ENCODE peak calls at places on chromosome 19, in seven cellular contexts. One of them, this sample, is unnamed.

GRCh38 chr19:30209617-30210600 is 162.3 kb upstream of the ZNF536 start:
- DNase-seq in left lung: no peak
- DNase-seq in cardiac muscle cell: no peak
- DNase-seq in heart right ventricle: no peak
- DNase-seq in osteoblast: peak; percentile 59
- DNase-seq in AG09319: no peak
- DNase-seq in colonic mucosa: no peak
- DNase-seq in this sample: no peak

GRCh38 chr19:35120492-35120891 is 4.9 kb downstream of the FXYD3 start:
- DNase-seq in osteoblast: peak; percentile 96
- DNase-seq in AG09319: peak; percentile 70
- DNase-seq in left lung: no peak
- DNase-seq in cardiac muscle cell: peak; percentile 29
- DNase-seq in colonic mucosa: peak; percentile 70
- DNase-seq in heart right ventricle: no peak
- DNase-seq in this sample: no peak

GRCh38 chr19:41350735-41351338 is 2.9 kb downstream of the TGFB1 start:
- DNase-seq in colonic mucosa: no peak
- DNase-seq in heart right ventricle: no peak
- DNase-seq in left lung: no peak
- DNase-seq in cardiac muscle cell: peak; percentile 28
- DNase-seq in osteoblast: peak; percentile 89
- DNase-seq in AG09319: no peak
- DNase-seq in this sample: no peak

GRCh38 chr19:38634757-38635482 is 12.5 kb upstream of the ACTN4 start:
- DNase-seq in osteoblast: peak; percentile 89
- DNase-seq in AG09319: no peak
- DNase-seq in heart right ventricle: peak; percentile 82
- DNase-seq in left lung: peak; percentile 75
- DNase-seq in cardiac muscle cell: peak; percentile 74
- DNase-seq in colonic mucosa: peak; percentile 83
- DNase-seq in this sample: peak; percentile 79

GRCh38 chr19:29858000-29858596 is 46.3 kb downstream of the CCNE1 start:
- DNase-seq in cardiac muscle cell: no peak
- DNase-seq in osteoblast: no peak
- DNase-seq in AG09319: no peak
- DNase-seq in colonic mucosa: peak; percentile 32
- DNase-seq in heart right ventricle: no peak
- DNase-seq in left lung: no peak
- DNase-seq in this sample: peak; percentile 53

GRCh38 chr19:5949792-5950305 is 28.1 kb downstream of the RANBP3 start:
- DNase-seq in left lung: peak; percentile 83
- DNase-seq in AG09319: no peak
- DNase-seq in colonic mucosa: no peak
- DNase-seq in cardiac muscle cell: no peak
- DNase-seq in heart right ventricle: peak; percentile 71
- DNase-seq in osteoblast: peak; percentile 35
- DNase-seq in this sample: no peak

GRCh38 chr19:19334063-19334988 is 13.7 kb downstream of the MAU2 start:
- DNase-seq in heart right ventricle: no peak
- DNase-seq in left lung: no peak
- DNase-seq in AG09319: no peak
- DNase-seq in osteoblast: peak; percentile 73
- DNase-seq in colonic mucosa: no peak
- DNase-seq in cardiac muscle cell: no peak
- DNase-seq in this sample: no peak

GRCh38 chr19:5369962-5370367 is 29.4 kb upstream of the PTPRS start:
- DNase-seq in heart right ventricle: peak; percentile 41
- DNase-seq in colonic mucosa: peak; percentile 56
- DNase-seq in cardiac muscle cell: peak; percentile 50
- DNase-seq in osteoblast: peak; percentile 92
- DNase-seq in left lung: no peak
- DNase-seq in AG09319: no peak
- DNase-seq in this sample: peak; percentile 82

GRCh38 chr19:34989248-34989797 is 10.8 kb upstream of the GRAMD1A start:
- DNase-seq in colonic mucosa: no peak
- DNase-seq in AG09319: no peak
- DNase-seq in cardiac muscle cell: no peak
- DNase-seq in left lung: no peak
- DNase-seq in osteoblast: peak; percentile 42
- DNase-seq in heart right ventricle: no peak
- DNase-seq in this sample: no peak

GRCh38 chr19:9075064-9075964 is 11.5 kb upstream of the OR1M1 start:
- DNase-seq in colonic mucosa: peak; percentile 41
- DNase-seq in AG09319: peak; percentile 0
- DNase-seq in heart right ventricle: peak; percentile 44
- DNase-seq in osteoblast: peak; percentile 93
- DNase-seq in left lung: peak; percentile 68
- DNase-seq in cardiac muscle cell: peak; percentile 99
- DNase-seq in this sample: no peak

GRCh38 chr19:8697671-8698432 is 743 bp downstream of the ACTL9 start:
- DNase-seq in heart right ventricle: no peak
- DNase-seq in left lung: no peak
- DNase-seq in cardiac muscle cell: no peak
- DNase-seq in AG09319: no peak
- DNase-seq in osteoblast: peak; percentile 23
- DNase-seq in colonic mucosa: no peak
- DNase-seq in this sample: no peak

GRCh38 chr19:35879770-35880317 is 11.5 kb downstream of the APLP1 start:
- DNase-seq in left lung: peak; percentile 90
- DNase-seq in colonic mucosa: peak; percentile 93
- DNase-seq in AG09319: no peak
- DNase-seq in heart right ventricle: peak; percentile 93
- DNase-seq in osteoblast: peak; percentile 98
- DNase-seq in cardiac muscle cell: peak; percentile 92
- DNase-seq in this sample: peak; percentile 84

GRCh38 chr19:45809643-45810159 is 5.4 kb downstream of the RSPH6A start:
- DNase-seq in AG09319: peak; percentile 30
- DNase-seq in osteoblast: peak; percentile 90
- DNase-seq in cardiac muscle cell: peak; percentile 76
- DNase-seq in colonic mucosa: no peak
- DNase-seq in left lung: no peak
- DNase-seq in heart right ventricle: no peak
- DNase-seq in this sample: no peak

GRCh38 chr19:34664168-34664567 is 12.8 kb downstream of the SCGB2B2 start:
- DNase-seq in AG09319: no peak
- DNase-seq in heart right ventricle: no peak
- DNase-seq in left lung: no peak
- DNase-seq in osteoblast: no peak
- DNase-seq in cardiac muscle cell: no peak
- DNase-seq in colonic mucosa: no peak
- DNase-seq in this sample: no peak

GRCh38 chr19:2618611-2619010 is 83.9 kb downstream of the GNG7 start:
- DNase-seq in cardiac muscle cell: peak; percentile 59
- DNase-seq in AG09319: no peak
- DNase-seq in osteoblast: peak; percentile 90
- DNase-seq in left lung: peak; percentile 91
- DNase-seq in colonic mucosa: peak; percentile 61
- DNase-seq in heart right ventricle: peak; percentile 49
- DNase-seq in this sample: no peak

DNA sequence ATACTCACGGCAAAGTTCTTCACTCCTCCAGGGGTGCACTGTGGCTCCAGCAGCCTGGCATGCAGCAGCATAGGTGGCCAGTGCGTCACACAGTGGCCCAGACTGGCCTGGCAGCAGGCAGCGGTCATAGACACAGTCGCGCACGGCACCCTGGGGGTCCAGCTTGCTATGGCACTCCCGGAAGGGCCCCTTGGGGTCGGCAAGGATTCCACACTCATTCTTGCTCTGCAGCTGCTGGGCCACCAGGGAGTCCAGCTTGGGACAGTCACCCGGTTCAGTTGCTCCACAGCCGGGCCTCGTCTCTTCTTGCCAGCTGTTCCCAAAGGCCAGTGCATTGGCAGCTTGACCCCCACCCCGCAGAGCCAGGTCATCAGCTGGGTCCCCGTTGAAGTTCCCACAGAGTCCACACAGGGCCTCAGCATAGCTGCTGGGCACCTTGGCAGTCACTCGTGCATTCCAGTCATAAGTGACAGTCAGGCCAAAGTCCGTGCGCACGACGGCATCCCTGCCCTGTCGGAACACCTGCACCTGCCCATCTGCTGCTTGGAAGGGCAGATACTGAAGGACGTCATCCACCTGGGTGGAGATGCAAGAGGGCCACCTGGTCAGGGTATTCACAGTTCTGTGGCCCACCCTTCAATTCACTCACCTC is 20.6 kb downstream of the FCGBP start:
- DNase-seq in osteoblast: peak; percentile 66
- DNase-seq in cardiac muscle cell: no peak
- DNase-seq in AG09319: no peak
- DNase-seq in left lung: no peak
- DNase-seq in colonic mucosa: peak; percentile 74
- DNase-seq in heart right ventricle: no peak
- DNase-seq in this sample: no peak
- TF ChIP-seq CTCF in osteoblast: no peak
- TF ChIP-seq CTCF in cardiac muscle cell: no peak
- TF ChIP-seq CTCF in AG09319: no peak
- TF ChIP-seq CTCF in left lung: no peak
- TF ChIP-seq CTCF in colonic mucosa: peak; percentile 16
- TF ChIP-seq CTCF in heart right ventricle: no peak
- TF ChIP-seq CTCF in this sample: no peak

GRCh38 chr19:43725468-43725867 is 9.6 kb downstream of the IRGC start:
- DNase-seq in osteoblast: no peak
- DNase-seq in cardiac muscle cell: peak; percentile 18
- DNase-seq in heart right ventricle: no peak
- DNase-seq in AG09319: no peak
- DNase-seq in left lung: no peak
- DNase-seq in colonic mucosa: no peak
- DNase-seq in this sample: no peak

GRCh38 chr19:43720936-43721335 is 5.1 kb downstream of the IRGC start:
- DNase-seq in colonic mucosa: no peak
- DNase-seq in heart right ventricle: no peak
- DNase-seq in AG09319: no peak
- DNase-seq in left lung: no peak
- DNase-seq in osteoblast: peak; percentile 84
- DNase-seq in cardiac muscle cell: no peak
- DNase-seq in this sample: no peak

GRCh38 chr19:43721469-43722048 is 5.7 kb downstream of the IRGC start:
- DNase-seq in cardiac muscle cell: no peak
- DNase-seq in heart right ventricle: no peak
- DNase-seq in colonic mucosa: no peak
- DNase-seq in AG09319: no peak
- DNase-seq in left lung: no peak
- DNase-seq in osteoblast: no peak
- DNase-seq in this sample: no peak

GRCh38 chr19:43724896-43725295 is 9.0 kb downstream of the IRGC start:
- DNase-seq in cardiac muscle cell: no peak
- DNase-seq in left lung: no peak
- DNase-seq in colonic mucosa: no peak
- DNase-seq in osteoblast: no peak
- DNase-seq in AG09319: no peak
- DNase-seq in heart right ventricle: no peak
- DNase-seq in this sample: no peak

DNA sequence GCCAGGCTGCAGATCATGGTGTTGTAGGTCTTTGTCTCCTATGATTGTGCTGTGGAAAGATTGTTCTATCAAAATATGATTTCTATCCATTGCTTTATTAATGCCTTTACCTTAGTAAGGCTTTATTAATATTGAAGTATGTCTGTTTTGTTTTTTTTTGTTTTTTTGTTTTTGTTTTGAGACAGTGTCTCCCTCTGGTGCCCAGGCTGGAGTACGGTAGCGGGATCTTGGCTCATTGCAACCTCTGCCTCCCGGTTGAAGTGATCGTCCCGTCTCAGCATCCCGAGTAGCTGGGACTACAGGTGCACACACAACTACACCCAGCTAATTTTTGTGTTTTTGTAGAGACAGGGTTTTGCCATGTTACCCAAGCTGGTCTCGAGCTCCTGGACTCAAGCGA is 7.7 kb downstream of the IRGC start:
- DNase-seq in left lung: no peak
- DNase-seq in heart right ventricle: no peak
- DNase-seq in cardiac muscle cell: no peak
- DNase-seq in colonic mucosa: no peak
- DNase-seq in osteoblast: no peak
- DNase-seq in AG09319: no peak
- DNase-seq in this sample: no peak
- TF ChIP-seq CTCF in left lung: no peak
- TF ChIP-seq CTCF in heart right ventricle: no peak
- TF ChIP-seq CTCF in cardiac muscle cell: peak; percentile 37
- TF ChIP-seq CTCF in colonic mucosa: peak; percentile 30
- TF ChIP-seq CTCF in osteoblast: peak; percentile 31
- TF ChIP-seq CTCF in AG09319: peak; percentile 28
- TF ChIP-seq CTCF in this sample: no peak

GRCh38 chr19:32717496-32717895 is 2.1 kb upstream of the TDRD12 start:
- DNase-seq in cardiac muscle cell: no peak
- DNase-seq in osteoblast: no peak
- DNase-seq in colonic mucosa: no peak
- DNase-seq in left lung: no peak
- DNase-seq in heart right ventricle: no peak
- DNase-seq in AG09319: no peak
- DNase-seq in this sample: no peak

GRCh38 chr19:32718286-32718685 is 1.3 kb upstream of the TDRD12 start:
- DNase-seq in colonic mucosa: no peak
- DNase-seq in cardiac muscle cell: no peak
- DNase-seq in left lung: no peak
- DNase-seq in heart right ventricle: no peak
- DNase-seq in osteoblast: peak; percentile 17
- DNase-seq in AG09319: no peak
- DNase-seq in this sample: no peak

GRCh38 chr19:32720216-32720935 is 809 bp downstream of the TDRD12 start:
- DNase-seq in osteoblast: peak; percentile 71
- DNase-seq in cardiac muscle cell: no peak
- DNase-seq in heart right ventricle: no peak
- DNase-seq in left lung: no peak
- DNase-seq in AG09319: no peak
- DNase-seq in colonic mucosa: no peak
- DNase-seq in this sample: no peak

GRCh38 chr19:32720936-32721250 is 1.3 kb downstream of the TDRD12 start:
- DNase-seq in AG09319: no peak
- DNase-seq in osteoblast: peak; percentile 59
- DNase-seq in cardiac muscle cell: no peak
- DNase-seq in left lung: no peak
- DNase-seq in colonic mucosa: no peak
- DNase-seq in heart right ventricle: no peak
- DNase-seq in this sample: no peak

DNA sequence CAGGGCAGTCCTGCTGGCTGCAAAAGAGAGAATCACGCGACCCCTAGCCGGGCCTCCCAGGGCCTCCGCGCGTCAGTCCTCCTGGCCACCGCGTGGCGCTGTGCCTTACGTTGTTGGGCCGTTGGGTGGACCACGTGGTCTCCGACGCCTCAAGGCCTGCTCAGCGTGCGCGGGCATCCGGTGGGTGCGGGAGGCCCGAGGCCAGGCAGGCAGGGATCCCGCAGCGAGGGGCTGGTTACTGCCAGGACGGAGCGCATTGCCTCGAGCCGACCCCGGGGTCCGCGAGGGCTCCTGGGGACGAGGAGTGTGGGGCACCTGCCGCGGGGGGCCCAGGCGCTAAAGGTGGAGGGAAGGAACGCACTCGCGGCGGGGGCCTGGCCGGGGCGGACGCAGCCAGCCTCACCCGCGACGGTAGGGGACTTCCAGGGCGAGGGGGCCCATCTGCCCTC is at the start of gene TDRD12:
- DNase-seq in cardiac muscle cell: no peak
- DNase-seq in left lung: no peak
- DNase-seq in AG09319: no peak
- DNase-seq in colonic mucosa: no peak
- DNase-seq in heart right ventricle: peak; percentile 15
- DNase-seq in osteoblast: peak; percentile 41
- DNase-seq in this sample: no peak
- TF ChIP-seq CTCF in cardiac muscle cell: no peak
- TF ChIP-seq CTCF in left lung: no peak
- TF ChIP-seq CTCF in AG09319: no peak
- TF ChIP-seq CTCF in colonic mucosa: no peak
- TF ChIP-seq CTCF in heart right ventricle: no peak
- TF ChIP-seq CTCF in osteoblast: no peak
- TF ChIP-seq CTCF in this sample: no peak

GRCh38 chr19:52366414-52366824 is 3.3 kb upstream of the ZNF880 start:
- DNase-seq in cardiac muscle cell: no peak
- DNase-seq in AG09319: no peak
- DNase-seq in heart right ventricle: no peak
- DNase-seq in colonic mucosa: no peak
- DNase-seq in osteoblast: no peak
- DNase-seq in left lung: no peak
- DNase-seq in this sample: no peak
- TF ChIP-seq CTCF in cardiac muscle cell: no peak
- TF ChIP-seq CTCF in AG09319: no peak
- TF ChIP-seq CTCF in heart right ventricle: no peak
- TF ChIP-seq CTCF in colonic mucosa: no peak
- TF ChIP-seq CTCF in osteoblast: no peak
- TF ChIP-seq CTCF in left lung: no peak
- TF ChIP-seq CTCF in this sample: no peak

This sample was measured in progenitor cell of endocrine pancreas.